ENCODE peak calls at places on chromosomes 6 and 20, in ten cellular contexts. H is left colon; I is GM04503; C is activated effector memory CD4-positive, alpha-beta T cell treated with anti-CD3 and anti-CD28 coated beads, Interleukin-2, amount 50 U/mL, for 16 hours; Y is kidney tubule cell; V is HTR-8/SVneo; M is RWPE1; W is GM06990; D is HS-5; U is HT1080. Q is an unnamed sample.

GRCh38 chr6:24352434-24352833 is 5.4 kb downstream of the DCDC2 start:
- DNase-seq in H (no peak), I (no peak), C (no peak), Y (no peak), V (no peak), M (no peak), W (no peak), D (no peak), U (no peak), Q (no peak)

GRCh38 chr6:132369526-132369925 is 31.7 kb downstream of the MOXD1 start:
- DNase-seq in H (no peak), I (peak), C (no peak), Y (peak), V (no peak), M (no peak), W (no peak), D (no peak), U (peak), Q (no peak)

GRCh38 chr20:3350412-3350811 is 57.1 kb downstream of the DNAAF9 start:
- DNase-seq in H (no peak), I (no peak), C (no peak), Y (no peak), V (no peak), M (no peak), W (no peak), D (no peak), U (no peak), Q (no peak)

GRCh38 chr20:22687676-22688360 is 103.4 kb upstream of the FOXA2 start:
- DNase-seq in H (no peak), I (no peak), C (no peak), Y (no peak), V (no peak), M (no peak), W (no peak), D (no peak), U (no peak), Q (no peak)

GRCh38 chr20:53146201-53146891 is 174.2 kb downstream of the TSHZ2 start:
- DNase-seq in H (no peak), I (no peak), C (peak), Y (no peak), V (no peak), M (no peak), W (peak), D (no peak), U (no peak), Q (no peak)

GRCh38 chr6:156886409-156886808 is 109.2 kb downstream of the ARID1B start:
- DNase-seq in H (no peak), I (no peak), C (no peak), Y (peak), V (no peak), M (no peak), W (peak), D (no peak), U (peak), Q (peak)

GRCh38 chr6:165660881-165661415 is 2.1 kb downstream of the PDE10A start:
- DNase-seq in H (no peak), I (no peak), C (no peak), Y (no peak), V (no peak), M (no peak), W (no peak), D (no peak), U (no peak), Q (no peak)

GRCh38 chr6:54876871-54877270 is 30.3 kb downstream of the FAM83B start:
- DNase-seq in H (no peak), I (no peak), C (no peak), Y (peak), V (no peak), M (no peak), W (no peak), D (no peak), U (no peak), Q (no peak)

GRCh38 chr6:35596448-35597442 is 84.0 kb upstream of the TULP1 start:
- DNase-seq in H (no peak), I (no peak), C (no peak), Y (peak), V (peak), M (peak), W (no peak), D (no peak), U (peak), Q (peak)

GRCh38 chr20:57851025-57851682 is 141.3 kb upstream of the PMEPA1 start:
- DNase-seq in H (no peak), I (no peak), C (no peak), Y (no peak), V (no peak), M (no peak), W (no peak), D (no peak), U (no peak), Q (no peak)

GRCh38 chr6:18327621-18328548 is 59.3 kb upstream of the RNF144B start:
- DNase-seq in H (peak), I (no peak), C (no peak), Y (peak), V (no peak), M (no peak), W (peak), D (no peak), U (no peak), Q (no peak)

GRCh38 chr6:19298422-19298821 is 538.7 kb upstream of the ID4 start:
- DNase-seq in H (no peak), I (no peak), C (no peak), Y (no peak), V (no peak), M (no peak), W (no peak), D (no peak), U (no peak), Q (no peak)

GRCh38 chr6:111573892-111574800 is 31.5 kb downstream of the TRAF3IP2 start:
- DNase-seq in H (no peak), I (peak), C (no peak), Y (peak), V (peak), M (peak), W (no peak), D (no peak), U (peak), Q (peak)

GRCh38 chr20:9974324-9974723 is 60.5 kb upstream of the ANKEF1 start:
- DNase-seq in H (no peak), I (no peak), C (no peak), Y (no peak), V (no peak), M (no peak), W (no peak), D (no peak), U (no peak), Q (no peak)

GRCh38 chr6:33604941-33605854 is 15.9 kb upstream of the ITPR3 start:
- DNase-seq in H (no peak), I (no peak), C (no peak), Y (peak), V (no peak), M (no peak), W (no peak), D (no peak), U (peak), Q (no peak)

GRCh38 chr20:58161192-58161591 is 67.3 kb downstream of the ANKRD60 start:
- DNase-seq in H (no peak), I (no peak), C (no peak), Y (no peak), V (no peak), M (no peak), W (no peak), D (no peak), U (no peak), Q (no peak)

GRCh38 chr6:2622683-2623082 is 128.0 kb downstream of the MYLK4 start:
- DNase-seq in H (no peak), I (no peak), C (no peak), Y (no peak), V (no peak), M (no peak), W (no peak), D (no peak), U (no peak), Q (no peak)

GRCh38 chr6:81565071-81565470 is 187.4 kb downstream of the TENT5A start:
- DNase-seq in H (no peak), I (no peak), C (no peak), Y (peak), V (no peak), M (no peak), W (no peak), D (no peak), U (no peak), Q (no peak)

GRCh38 chr20:45067558-45067957 is 33.4 kb downstream of the KCNS1 start:
- DNase-seq in H (no peak), I (no peak), C (no peak), Y (peak), V (no peak), M (peak), W (no peak), D (no peak), U (no peak), Q (no peak)

GRCh38 chr6:143967861-143968498 is 40.1 kb downstream of the PLAGL1 start:
- DNase-seq in H (no peak), I (no peak), C (no peak), Y (no peak), V (no peak), M (no peak), W (no peak), D (no peak), U (no peak), Q (peak)

GRCh38 chr6:96659084-96659845 is 96.3 kb downstream of the FHL5 start:
- DNase-seq in H (no peak), I (no peak), C (no peak), Y (no peak), V (no peak), M (no peak), W (no peak), D (no peak), U (no peak), Q (no peak)

GRCh38 chr6:36196049-36196879 is at the start of gene BRPF3:
- DNase-seq in H (peak), I (no peak), C (peak), Y (peak), V (peak), M (peak), W (peak), D (peak), U (peak), Q (peak)

GRCh38 chr6:38755207-38755606 is 40.1 kb downstream of the DNAH8 start:
- DNase-seq in H (no peak), I (no peak), C (no peak), Y (peak), V (no peak), M (peak), W (no peak), D (no peak), U (no peak), Q (no peak)

GRCh38 chr20:62908971-62909791 is 17.1 kb downstream of the DIDO1 start:
- DNase-seq in H (no peak), I (no peak), C (no peak), Y (no peak), V (no peak), M (no peak), W (no peak), D (no peak), U (no peak), Q (no peak)

GRCh38 chr6:93581371-93581770 is 162.0 kb upstream of the EPHA7 start:
- DNase-seq in H (no peak), I (no peak), C (no peak), Y (peak), V (no peak), M (no peak), W (no peak), D (no peak), U (no peak), Q (no peak)

GRCh38 chr6:18513253-18513798 is 126.2 kb downstream of the RNF144B start:
- DNase-seq in H (no peak), I (no peak), C (no peak), Y (no peak), V (no peak), M (no peak), W (no peak), D (no peak), U (no peak), Q (no peak)

GRCh38 chr20:44526129-44526528 is 4.3 kb upstream of the SERINC3 start:
- DNase-seq in H (no peak), I (no peak), C (no peak), Y (peak), V (no peak), M (peak), W (no peak), D (peak), U (peak), Q (peak)

GRCh38 chr6:157981132-157981394 is 600 bp upstream of the SYNJ2 start:
- DNase-seq in H (peak), I (no peak), C (no peak), Y (no peak), V (no peak), M (no peak), W (no peak), D (no peak), U (no peak), Q (no peak)

GRCh38 chr6:135870722-135871121 is 19.2 kb downstream of the PDE7B start:
- DNase-seq in H (no peak), I (no peak), C (no peak), Y (no peak), V (no peak), M (no peak), W (no peak), D (peak), U (peak), Q (peak)

GRCh38 chr6:63352587-63353281 is 33.0 kb upstream of the LGSN start:
- DNase-seq in H (peak), I (peak), C (no peak), Y (peak), V (peak), M (peak), W (peak), D (no peak), U (peak), Q (peak)

GRCh38 chr6:56542367-56543331 is 100.0 kb downstream of the DST start:
- DNase-seq in H (peak), I (peak), C (peak), Y (peak), V (peak), M (peak), W (peak), D (peak), U (peak), Q (peak)

GRCh38 chr20:46458891-46459750 is 52.7 kb upstream of the ELMO2 start:
- DNase-seq in H (peak), I (no peak), C (no peak), Y (peak), V (no peak), M (no peak), W (no peak), D (no peak), U (no peak), Q (no peak)

GRCh38 chr20:11451793-11452291 is 465.9 kb upstream of the BTBD3 start:
- DNase-seq in H (no peak), I (no peak), C (no peak), Y (no peak), V (no peak), M (no peak), W (no peak), D (no peak), U (no peak), Q (no peak)

GRCh38 chr20:11810316-11811130 is 107.2 kb upstream of the BTBD3 start:
- DNase-seq in H (no peak), I (peak), C (no peak), Y (peak), V (no peak), M (peak), W (no peak), D (peak), U (peak), Q (peak)

GRCh38 chr6:87908978-87909802 is 138.5 kb upstream of the SPACA1 start:
- DNase-seq in H (no peak), I (no peak), C (no peak), Y (peak), V (no peak), M (no peak), W (no peak), D (no peak), U (no peak), Q (peak)

Q was measured in lung microvascular endothelial cell.